ENCODE peak calls at places on chromosomes 7 and 10, in six cellular contexts. F, J, A, O, W and S are unnamed samples.

GRCh38 chr10:17474595-17474994 is 20.2 kb upstream of the ST8SIA6 start:
- DNase-seq in F (no peak), J (peak; percentile 23), A (no peak), O (no peak), W (no peak), S (no peak)

GRCh38 chr10:89978081-89978480 is 276.7 kb downstream of the KIF20B start:
- DNase-seq in F (no peak), J (no peak), A (no peak), O (no peak), W (no peak), S (no peak)

GRCh38 chr10:13865758-13866491 is 279.2 kb downstream of the PRPF18 start:
- DNase-seq in F (no peak), J (peak; percentile 67), A (peak; percentile 62), O (no peak), W (no peak), S (no peak)

GRCh38 chr7:4715385-4715770 is 33.3 kb downstream of the FOXK1 start:
- DNase-seq in F (no peak), J (peak; percentile 94), A (peak; percentile 91), O (no peak), W (peak; percentile 14), S (no peak)

GRCh38 chr7:31497501-31497900 is 16.4 kb upstream of the ITPRID1 start:
- DNase-seq in F (no peak), J (no peak), A (no peak), O (no peak), W (no peak), S (no peak)

GRCh38 chr10:100739516-100740368 is 5.6 kb upstream of the PAX2 start:
- DNase-seq in F (no peak), J (no peak), A (no peak), O (no peak), W (no peak), S (no peak)

GRCh38 chr7:80150621-80151273 is 16.1 kb downstream of the GNAI1 start:
- DNase-seq in F (no peak), J (no peak), A (peak; percentile 82), O (no peak), W (no peak), S (peak; percentile 30)

GRCh38 chr7:148481965-148482626 is 108.5 kb upstream of the C7orf33 start:
- DNase-seq in F (no peak), J (no peak), A (no peak), O (no peak), W (no peak), S (no peak)

GRCh38 chr10:132967540-132967939 is 25.2 kb upstream of the CFAP46 start:
- DNase-seq in F (no peak), J (no peak), A (no peak), O (no peak), W (no peak), S (no peak)

GRCh38 chr7:48868916-48869315 is 55.4 kb upstream of the CDC14C start:
- DNase-seq in F (no peak), J (no peak), A (no peak), O (no peak), W (peak; percentile 7), S (peak; percentile 15)

GRCh38 chr10:127619550-127619949 is 70.4 kb downstream of the NPS start:
- DNase-seq in F (no peak), J (no peak), A (no peak), O (no peak), W (peak; percentile 77), S (peak; percentile 99)

GRCh38 chr10:97737770-97738265 is 890 bp downstream of the ZFYVE27 start:
- DNase-seq in F (no peak), J (no peak), A (no peak), O (no peak), W (no peak), S (no peak)

GRCh38 chr10:120429395-120429794 is 27.6 kb upstream of the PLPP4 start:
- DNase-seq in F (no peak), J (peak; percentile 91), A (no peak), O (no peak), W (no peak), S (no peak)

GRCh38 chr7:16940777-16941176 is 59.0 kb upstream of the AGR3 start:
- DNase-seq in F (no peak), J (no peak), A (no peak), O (no peak), W (no peak), S (no peak)

GRCh38 chr10:113666682-113667252 is 2.9 kb upstream of the NRAP start:
- DNase-seq in F (no peak), J (peak; percentile 37), A (peak; percentile 24), O (no peak), W (no peak), S (no peak)

GRCh38 chr7:91628742-91629141 is 251.8 kb downstream of the MTERF1 start:
- DNase-seq in F (no peak), J (peak; percentile 28), A (no peak), O (no peak), W (no peak), S (no peak)

GRCh38 chr7:105141068-105141467 is 127.1 kb downstream of the KMT2E start:
- DNase-seq in F (no peak), J (peak; percentile 72), A (peak; percentile 58), O (no peak), W (no peak), S (peak; percentile 30)

GRCh38 chr10:24456319-24456718 is 247.4 kb downstream of the KIAA1217 start:
- DNase-seq in F (no peak), J (peak; percentile 82), A (peak; percentile 88), O (no peak), W (no peak), S (peak; percentile 16)

GRCh38 chr7:109844362-109844761 is 1246.6 kb upstream of the LRRN3 start:
- DNase-seq in F (no peak), J (no peak), A (no peak), O (no peak), W (no peak), S (no peak)

GRCh38 chr7:55464422-55464821 is 99.3 kb downstream of the LANCL2 start:
- DNase-seq in F (no peak), J (no peak), A (no peak), O (no peak), W (no peak), S (no peak)

GRCh38 chr10:102003541-102003940 is 52.4 kb downstream of the ARMH3 start:
- DNase-seq in F (no peak), J (no peak), A (no peak), O (no peak), W (no peak), S (no peak)

GRCh38 chr7:69067397-69067796 is 530.9 kb upstream of the AUTS2 start:
- DNase-seq in F (no peak), J (peak; percentile 1), A (peak; percentile 9), O (no peak), W (no peak), S (no peak)

GRCh38 chr7:116315293-116315692 is 105.0 kb downstream of the TES start:
- DNase-seq in F (no peak), J (no peak), A (peak; percentile 66), O (no peak), W (no peak), S (no peak)

GRCh38 chr7:30846378-30846777 is 65.3 kb upstream of the AQP1 start:
- DNase-seq in F (no peak), J (no peak), A (no peak), O (no peak), W (no peak), S (peak; percentile 19)

GRCh38 chr10:17910144-17910789 is 41.5 kb upstream of the SLC39A12 start:
- DNase-seq in F (no peak), J (peak; percentile 79), A (peak; percentile 68), O (no peak), W (no peak), S (peak; percentile 31)

GRCh38 chr7:66344166-66344565 is 139.0 kb downstream of the TPST1 start:
- DNase-seq in F (no peak), J (peak; percentile 83), A (peak; percentile 49), O (no peak), W (no peak), S (no peak)

GRCh38 chr10:64344211-64344610 is 823.0 kb downstream of the REEP3 start:
- DNase-seq in F (no peak), J (no peak), A (no peak), O (no peak), W (no peak), S (peak; percentile 34)

GRCh38 chr7:132541656-132542055 is 34.6 kb downstream of the PLXNA4 start:
- DNase-seq in F (no peak), J (no peak), A (no peak), O (no peak), W (no peak), S (no peak)

GRCh38 chr10:89332092-89332633 is 4.4 kb downstream of the IFIT3 start:
- DNase-seq in F (no peak), J (peak; percentile 82), A (peak; percentile 71), O (no peak), W (no peak), S (no peak)

GRCh38 chr10:109464949-109465348 is 458.4 kb downstream of the XPNPEP1 start:
- DNase-seq in F (no peak), J (no peak), A (no peak), O (no peak), W (no peak), S (no peak)

GRCh38 chr10:98610855-98611254 is 164.1 kb upstream of the HPS1 start:
- DNase-seq in F (no peak), J (no peak), A (no peak), O (no peak), W (no peak), S (no peak)

GRCh38 chr7:23184709-23185354 is 3.0 kb downstream of the NUP42 start:
- DNase-seq in F (no peak), J (peak; percentile 76), A (peak; percentile 62), O (no peak), W (no peak), S (peak; percentile 71)